ENCODE peak calls at places on chromosomes 13 and 19, in seven cellular contexts. One of them, this sample, is unnamed.

GRCh38 chr19:2271516-2272103 is 10.4 kb downstream of the PEAK3 start:
- DNase-seq in HFFc6: peak
- DNase-seq in heart right ventricle: no peak
- DNase-seq in activated CD4-positive, CD25-positive, alpha-beta regulatory T cell treated with anti-CD3 and anti-CD28 coated beads, Interleukin-2, amount 50 U/mL, for 72 hours: no peak
- DNase-seq in ovary: peak
- DNase-seq in sciatic nerve: no peak
- DNase-seq in EL: peak
- DNase-seq in this sample: no peak

GRCh38 chr13:81058211-81058915 is 717.4 kb upstream of the SPRY2 start:
- DNase-seq in sciatic nerve: no peak
- DNase-seq in activated CD4-positive, CD25-positive, alpha-beta regulatory T cell treated with anti-CD3 and anti-CD28 coated beads, Interleukin-2, amount 50 U/mL, for 72 hours: no peak
- DNase-seq in ovary: no peak
- DNase-seq in EL: no peak
- DNase-seq in heart right ventricle: no peak
- DNase-seq in HFFc6: no peak
- DNase-seq in this sample: no peak

GRCh38 chr13:38755792-38756191 is 68.9 kb downstream of the FREM2 start:
- DNase-seq in HFFc6: no peak
- DNase-seq in ovary: no peak
- DNase-seq in heart right ventricle: no peak
- DNase-seq in sciatic nerve: no peak
- DNase-seq in EL: no peak
- DNase-seq in activated CD4-positive, CD25-positive, alpha-beta regulatory T cell treated with anti-CD3 and anti-CD28 coated beads, Interleukin-2, amount 50 U/mL, for 72 hours: no peak
- DNase-seq in this sample: no peak

GRCh38 chr19:1650627-1651009 is 1.8 kb downstream of the TCF3 start:
- DNase-seq in activated CD4-positive, CD25-positive, alpha-beta regulatory T cell treated with anti-CD3 and anti-CD28 coated beads, Interleukin-2, amount 50 U/mL, for 72 hours: no peak
- DNase-seq in EL: peak
- DNase-seq in HFFc6: no peak
- DNase-seq in heart right ventricle: no peak
- DNase-seq in ovary: no peak
- DNase-seq in sciatic nerve: no peak
- DNase-seq in this sample: no peak

GRCh38 chr19:2542341-2543069 is 66.6 kb downstream of the GADD45B start:
- DNase-seq in sciatic nerve: no peak
- DNase-seq in HFFc6: no peak
- DNase-seq in heart right ventricle: no peak
- DNase-seq in EL: no peak
- DNase-seq in ovary: no peak
- DNase-seq in activated CD4-positive, CD25-positive, alpha-beta regulatory T cell treated with anti-CD3 and anti-CD28 coated beads, Interleukin-2, amount 50 U/mL, for 72 hours: no peak
- DNase-seq in this sample: peak

GRCh38 chr13:59962343-59962742 is 201.4 kb downstream of the DIAPH3 start:
- DNase-seq in EL: no peak
- DNase-seq in activated CD4-positive, CD25-positive, alpha-beta regulatory T cell treated with anti-CD3 and anti-CD28 coated beads, Interleukin-2, amount 50 U/mL, for 72 hours: no peak
- DNase-seq in heart right ventricle: no peak
- DNase-seq in HFFc6: no peak
- DNase-seq in sciatic nerve: no peak
- DNase-seq in ovary: no peak
- DNase-seq in this sample: no peak

GRCh38 chr19:38706792-38707511 is 37.3 kb downstream of the CAPN12 start:
- DNase-seq in ovary: no peak
- DNase-seq in EL: no peak
- DNase-seq in HFFc6: no peak
- DNase-seq in sciatic nerve: no peak
- DNase-seq in heart right ventricle: no peak
- DNase-seq in activated CD4-positive, CD25-positive, alpha-beta regulatory T cell treated with anti-CD3 and anti-CD28 coated beads, Interleukin-2, amount 50 U/mL, for 72 hours: no peak
- DNase-seq in this sample: no peak

GRCh38 chr19:2720777-2721569 is at the start of gene DIRAS1:
- DNase-seq in activated CD4-positive, CD25-positive, alpha-beta regulatory T cell treated with anti-CD3 and anti-CD28 coated beads, Interleukin-2, amount 50 U/mL, for 72 hours: no peak
- DNase-seq in EL: no peak
- DNase-seq in ovary: no peak
- DNase-seq in heart right ventricle: no peak
- DNase-seq in HFFc6: no peak
- DNase-seq in sciatic nerve: no peak
- DNase-seq in this sample: no peak

GRCh38 chr13:44244288-44244687 is 129.3 kb upstream of the SERP2 start:
- DNase-seq in sciatic nerve: no peak
- DNase-seq in EL: no peak
- DNase-seq in activated CD4-positive, CD25-positive, alpha-beta regulatory T cell treated with anti-CD3 and anti-CD28 coated beads, Interleukin-2, amount 50 U/mL, for 72 hours: no peak
- DNase-seq in ovary: no peak
- DNase-seq in HFFc6: peak
- DNase-seq in heart right ventricle: no peak
- DNase-seq in this sample: no peak

GRCh38 chr13:29513981-29514719 is 81.3 kb downstream of the SLC7A1 start:
- DNase-seq in sciatic nerve: no peak
- DNase-seq in HFFc6: no peak
- DNase-seq in heart right ventricle: no peak
- DNase-seq in ovary: no peak
- DNase-seq in EL: no peak
- DNase-seq in activated CD4-positive, CD25-positive, alpha-beta regulatory T cell treated with anti-CD3 and anti-CD28 coated beads, Interleukin-2, amount 50 U/mL, for 72 hours: no peak
- DNase-seq in this sample: no peak

GRCh38 chr19:33406521-33407139 is 33.1 kb downstream of the CEBPG start:
- DNase-seq in sciatic nerve: peak
- DNase-seq in ovary: peak
- DNase-seq in EL: peak
- DNase-seq in heart right ventricle: peak
- DNase-seq in activated CD4-positive, CD25-positive, alpha-beta regulatory T cell treated with anti-CD3 and anti-CD28 coated beads, Interleukin-2, amount 50 U/mL, for 72 hours: peak
- DNase-seq in HFFc6: peak
- DNase-seq in this sample: peak

GRCh38 chr19:39497850-39498261 is 891 bp upstream of the DLL3 start:
- DNase-seq in HFFc6: no peak
- DNase-seq in sciatic nerve: no peak
- DNase-seq in heart right ventricle: no peak
- DNase-seq in EL: peak
- DNase-seq in activated CD4-positive, CD25-positive, alpha-beta regulatory T cell treated with anti-CD3 and anti-CD28 coated beads, Interleukin-2, amount 50 U/mL, for 72 hours: no peak
- DNase-seq in ovary: peak
- DNase-seq in this sample: peak

GRCh38 chr19:40411958-40412499 is 1.1 kb downstream of the PRX start:
- DNase-seq in sciatic nerve: no peak
- DNase-seq in heart right ventricle: no peak
- DNase-seq in EL: no peak
- DNase-seq in ovary: no peak
- DNase-seq in activated CD4-positive, CD25-positive, alpha-beta regulatory T cell treated with anti-CD3 and anti-CD28 coated beads, Interleukin-2, amount 50 U/mL, for 72 hours: no peak
- DNase-seq in HFFc6: no peak
- DNase-seq in this sample: peak

GRCh38 chr13:38348890-38349289 is 761 bp upstream of the UFM1 start:
- DNase-seq in EL: peak
- DNase-seq in sciatic nerve: no peak
- DNase-seq in ovary: no peak
- DNase-seq in heart right ventricle: no peak
- DNase-seq in activated CD4-positive, CD25-positive, alpha-beta regulatory T cell treated with anti-CD3 and anti-CD28 coated beads, Interleukin-2, amount 50 U/mL, for 72 hours: peak
- DNase-seq in HFFc6: peak
- DNase-seq in this sample: no peak

GRCh38 chr13:66574606-66575005 is 655.5 kb downstream of the PCDH9 start:
- DNase-seq in heart right ventricle: no peak
- DNase-seq in HFFc6: peak
- DNase-seq in activated CD4-positive, CD25-positive, alpha-beta regulatory T cell treated with anti-CD3 and anti-CD28 coated beads, Interleukin-2, amount 50 U/mL, for 72 hours: no peak
- DNase-seq in ovary: no peak
- DNase-seq in EL: peak
- DNase-seq in sciatic nerve: no peak
- DNase-seq in this sample: no peak

GRCh38 chr19:19655051-19655594 is 8.4 kb downstream of the ATP13A1 start:
- DNase-seq in heart right ventricle: no peak
- DNase-seq in activated CD4-positive, CD25-positive, alpha-beta regulatory T cell treated with anti-CD3 and anti-CD28 coated beads, Interleukin-2, amount 50 U/mL, for 72 hours: no peak
- DNase-seq in sciatic nerve: no peak
- DNase-seq in EL: no peak
- DNase-seq in ovary: no peak
- DNase-seq in HFFc6: no peak
- DNase-seq in this sample: no peak

GRCh38 chr13:23902975-23903905 is 5.9 kb upstream of the C1QTNF9B start:
- DNase-seq in activated CD4-positive, CD25-positive, alpha-beta regulatory T cell treated with anti-CD3 and anti-CD28 coated beads, Interleukin-2, amount 50 U/mL, for 72 hours: no peak
- DNase-seq in EL: no peak
- DNase-seq in HFFc6: no peak
- DNase-seq in sciatic nerve: no peak
- DNase-seq in heart right ventricle: no peak
- DNase-seq in ovary: no peak
- DNase-seq in this sample: peak

GRCh38 chr19:7670150-7670784 is 1.4 kb downstream of the RETN start:
- DNase-seq in activated CD4-positive, CD25-positive, alpha-beta regulatory T cell treated with anti-CD3 and anti-CD28 coated beads, Interleukin-2, amount 50 U/mL, for 72 hours: no peak
- DNase-seq in heart right ventricle: no peak
- DNase-seq in EL: no peak
- DNase-seq in sciatic nerve: no peak
- DNase-seq in ovary: no peak
- DNase-seq in HFFc6: no peak
- DNase-seq in this sample: peak

GRCh38 chr19:31357315-31357673 is 8.1 kb upstream of the TSHZ3 start:
- DNase-seq in HFFc6: no peak
- DNase-seq in activated CD4-positive, CD25-positive, alpha-beta regulatory T cell treated with anti-CD3 and anti-CD28 coated beads, Interleukin-2, amount 50 U/mL, for 72 hours: no peak
- DNase-seq in EL: no peak
- DNase-seq in sciatic nerve: no peak
- DNase-seq in ovary: no peak
- DNase-seq in heart right ventricle: no peak
- DNase-seq in this sample: no peak

GRCh38 chr13:105336706-105337582 is 1198.5 kb downstream of the EFNB2 start:
- DNase-seq in HFFc6: no peak
- DNase-seq in EL: peak
- DNase-seq in sciatic nerve: no peak
- DNase-seq in ovary: no peak
- DNase-seq in heart right ventricle: no peak
- DNase-seq in activated CD4-positive, CD25-positive, alpha-beta regulatory T cell treated with anti-CD3 and anti-CD28 coated beads, Interleukin-2, amount 50 U/mL, for 72 hours: no peak
- DNase-seq in this sample: no peak

GRCh38 chr13:95540848-95541247 is 11.7 kb upstream of the CLDN10 start:
- DNase-seq in HFFc6: no peak
- DNase-seq in ovary: no peak
- DNase-seq in EL: no peak
- DNase-seq in heart right ventricle: peak
- DNase-seq in sciatic nerve: no peak
- DNase-seq in activated CD4-positive, CD25-positive, alpha-beta regulatory T cell treated with anti-CD3 and anti-CD28 coated beads, Interleukin-2, amount 50 U/mL, for 72 hours: no peak
- DNase-seq in this sample: peak

GRCh38 chr13:61258185-61258584 is 157.5 kb downstream of the PCDH20 start:
- DNase-seq in EL: no peak
- DNase-seq in HFFc6: no peak
- DNase-seq in activated CD4-positive, CD25-positive, alpha-beta regulatory T cell treated with anti-CD3 and anti-CD28 coated beads, Interleukin-2, amount 50 U/mL, for 72 hours: no peak
- DNase-seq in sciatic nerve: no peak
- DNase-seq in ovary: no peak
- DNase-seq in heart right ventricle: no peak
- DNase-seq in this sample: no peak

GRCh38 chr13:31395090-31395489 is 195.3 kb downstream of the B3GLCT start:
- DNase-seq in ovary: no peak
- DNase-seq in activated CD4-positive, CD25-positive, alpha-beta regulatory T cell treated with anti-CD3 and anti-CD28 coated beads, Interleukin-2, amount 50 U/mL, for 72 hours: no peak
- DNase-seq in sciatic nerve: no peak
- DNase-seq in heart right ventricle: no peak
- DNase-seq in HFFc6: no peak
- DNase-seq in EL: no peak
- DNase-seq in this sample: no peak

GRCh38 chr13:48456546-48456945 is 43.6 kb upstream of the LPAR6 start:
- DNase-seq in heart right ventricle: no peak
- DNase-seq in sciatic nerve: no peak
- DNase-seq in activated CD4-positive, CD25-positive, alpha-beta regulatory T cell treated with anti-CD3 and anti-CD28 coated beads, Interleukin-2, amount 50 U/mL, for 72 hours: no peak
- DNase-seq in ovary: no peak
- DNase-seq in HFFc6: no peak
- DNase-seq in EL: no peak
- DNase-seq in this sample: no peak

GRCh38 chr19:44903602-44904425 is 1.8 kb upstream of the APOE start:
- DNase-seq in ovary: peak
- DNase-seq in HFFc6: peak
- DNase-seq in EL: peak
- DNase-seq in heart right ventricle: peak
- DNase-seq in sciatic nerve: peak
- DNase-seq in activated CD4-positive, CD25-positive, alpha-beta regulatory T cell treated with anti-CD3 and anti-CD28 coated beads, Interleukin-2, amount 50 U/mL, for 72 hours: peak
- DNase-seq in this sample: peak